ENCODE peak calls at places on chromosomes 11 and 22, in seven cellular contexts. B is Calu3; G is stimulated activated CD4-positive, alpha-beta T cell treated with anti-CD3 and anti-CD28 coated beads, Interleukin-2, amount 100 ng/mL, for 48 hours; T is HAP-1; U is T-cell; N is T-helper 1 cell; R is AG10803. Q is an unnamed sample.

GRCh38 chr11:69280994-69281393 is 13.0 kb upstream of the MYEOV start:
- DNase-seq in B (peak), G (no peak), T (no peak), U (no peak), N (no peak), R (peak), Q (no peak)

GRCh38 chr11:46736615-46737014 is 17.6 kb downstream of the F2 start:
- DNase-seq in B (no peak), G (no peak), T (no peak), U (no peak), N (no peak), R (peak), Q (no peak)

GRCh38 chr11:69707156-69707555 is 3.3 kb upstream of the FGF19 start:
- DNase-seq in B (no peak), G (no peak), T (peak), U (no peak), N (no peak), R (no peak), Q (no peak)

GRCh38 chr11:12100886-12101285 is 9.5 kb upstream of the MICAL2 start:
- DNase-seq in B (no peak), G (no peak), T (no peak), U (no peak), N (no peak), R (peak), Q (no peak)

GRCh38 chr11:72237112-72237931 is 6.7 kb downstream of the PHOX2A start:
- DNase-seq in B (no peak), G (no peak), T (no peak), U (no peak), N (no peak), R (no peak), Q (no peak)

GRCh38 chr11:86954288-86955110 is 696 bp downstream of the FZD4 start:
- DNase-seq in B (peak), G (no peak), T (peak), U (no peak), N (no peak), R (no peak), Q (no peak)

GRCh38 chr22:20244744-20245576 is 23.2 kb downstream of the RTN4R start:
- DNase-seq in B (no peak), G (no peak), T (no peak), U (peak), N (no peak), R (no peak), Q (no peak)

GRCh38 chr11:99593197-99593596 is 572.4 kb downstream of the CNTN5 start:
- DNase-seq in B (no peak), G (no peak), T (no peak), U (no peak), N (no peak), R (no peak), Q (no peak)

GRCh38 chr11:1194231-1194976 is 28.5 kb upstream of the MUC5B start:
- DNase-seq in B (no peak), G (no peak), T (no peak), U (no peak), N (no peak), R (no peak), Q (no peak)

Q was measured in T-helper 2 cell.